ENCODE peak calls at places on chromosomes 3 and 15, in seven cellular contexts. One of them, this sample, is unnamed.
A peak's percentile ranks its signal among the peaks of the same experiment; 100 is the strongest.

GRCh38 chr3:186268616-186269448 is 93.2 kb downstream of the DGKG start:
- DNase-seq in H9: peak; percentile 65
- DNase-seq in fibroblast of lung: peak; percentile 44
- DNase-seq in GM13977: no peak
- DNase-seq in GM12865: peak; percentile 47
- DNase-seq in heart left ventricle: no peak
- DNase-seq in colonic mucosa: no peak
- DNase-seq in this sample: no peak

GRCh38 chr3:131804565-131805133 is 230.2 kb downstream of the CPNE4 start:
- DNase-seq in GM13977: no peak
- DNase-seq in H9: no peak
- DNase-seq in fibroblast of lung: no peak
- DNase-seq in heart left ventricle: no peak
- DNase-seq in colonic mucosa: no peak
- DNase-seq in GM12865: no peak
- DNase-seq in this sample: no peak

GRCh38 chr3:23099021-23099420 is 104.1 kb upstream of the UBE2E2 start:
- DNase-seq in colonic mucosa: no peak
- DNase-seq in H9: no peak
- DNase-seq in heart left ventricle: no peak
- DNase-seq in GM12865: no peak
- DNase-seq in fibroblast of lung: no peak
- DNase-seq in GM13977: no peak
- DNase-seq in this sample: no peak

GRCh38 chr15:42084465-42085235 is 9.7 kb downstream of the PLA2G4D start:
- DNase-seq in H9: peak; percentile 89
- DNase-seq in colonic mucosa: peak; percentile 82
- DNase-seq in GM12865: peak; percentile 59
- DNase-seq in heart left ventricle: peak; percentile 83
- DNase-seq in fibroblast of lung: peak; percentile 43
- DNase-seq in GM13977: peak; percentile 81
- DNase-seq in this sample: peak; percentile 80

GRCh38 chr3:30475038-30475808 is 131.2 kb upstream of the TGFBR2 start:
- DNase-seq in GM12865: peak; percentile 51
- DNase-seq in H9: no peak
- DNase-seq in GM13977: peak; percentile 28
- DNase-seq in fibroblast of lung: no peak
- DNase-seq in colonic mucosa: no peak
- DNase-seq in heart left ventricle: no peak
- DNase-seq in this sample: peak; percentile 13

GRCh38 chr3:186060222-186060621 is 48.7 kb downstream of the ETV5 start:
- DNase-seq in GM13977: peak; percentile 40
- DNase-seq in fibroblast of lung: no peak
- DNase-seq in GM12865: peak; percentile 75
- DNase-seq in colonic mucosa: no peak
- DNase-seq in H9: no peak
- DNase-seq in heart left ventricle: no peak
- DNase-seq in this sample: peak; percentile 20

GRCh38 chr3:117441851-117442250 is 732.3 kb downstream of the TUSC7 start:
- DNase-seq in GM12865: no peak
- DNase-seq in colonic mucosa: no peak
- DNase-seq in GM13977: no peak
- DNase-seq in heart left ventricle: no peak
- DNase-seq in fibroblast of lung: no peak
- DNase-seq in H9: no peak
- DNase-seq in this sample: no peak

GRCh38 chr3:34207826-34208225 is 409.4 kb downstream of the PDCD6IP start:
- DNase-seq in H9: no peak
- DNase-seq in GM13977: no peak
- DNase-seq in fibroblast of lung: no peak
- DNase-seq in heart left ventricle: no peak
- DNase-seq in GM12865: no peak
- DNase-seq in colonic mucosa: no peak
- DNase-seq in this sample: no peak

GRCh38 chr3:189797103-189797850 is 166.1 kb downstream of the TP63 start:
- DNase-seq in GM13977: no peak
- DNase-seq in colonic mucosa: no peak
- DNase-seq in fibroblast of lung: no peak
- DNase-seq in heart left ventricle: no peak
- DNase-seq in H9: no peak
- DNase-seq in GM12865: no peak
- DNase-seq in this sample: no peak

GRCh38 chr3:33441322-33441976 is 1.2 kb upstream of the UBP1 start:
- DNase-seq in GM13977: no peak
- DNase-seq in colonic mucosa: peak; percentile 64
- DNase-seq in fibroblast of lung: no peak
- DNase-seq in H9: no peak
- DNase-seq in GM12865: no peak
- DNase-seq in heart left ventricle: no peak
- DNase-seq in this sample: no peak

GRCh38 chr3:190305406-190305805 is 16.8 kb downstream of the CLDN1 start:
- DNase-seq in colonic mucosa: no peak
- DNase-seq in H9: no peak
- DNase-seq in fibroblast of lung: no peak
- DNase-seq in GM12865: no peak
- DNase-seq in heart left ventricle: no peak
- DNase-seq in GM13977: no peak
- DNase-seq in this sample: no peak

GRCh38 chr3:30619318-30619717 is 12.9 kb downstream of the TGFBR2 start:
- DNase-seq in GM12865: no peak
- DNase-seq in fibroblast of lung: no peak
- DNase-seq in GM13977: no peak
- DNase-seq in heart left ventricle: no peak
- DNase-seq in H9: no peak
- DNase-seq in colonic mucosa: no peak
- DNase-seq in this sample: no peak

GRCh38 chr15:42267286-42267685 is 5.7 kb upstream of the GANC start:
- DNase-seq in fibroblast of lung: peak; percentile 26
- DNase-seq in GM13977: no peak
- DNase-seq in heart left ventricle: no peak
- DNase-seq in colonic mucosa: no peak
- DNase-seq in H9: no peak
- DNase-seq in GM12865: no peak
- DNase-seq in this sample: no peak

GRCh38 chr15:62749036-62749435 is 293.5 kb upstream of the TPM1 start:
- DNase-seq in H9: no peak
- DNase-seq in GM13977: no peak
- DNase-seq in heart left ventricle: no peak
- DNase-seq in colonic mucosa: no peak
- DNase-seq in fibroblast of lung: no peak
- DNase-seq in GM12865: no peak
- DNase-seq in this sample: no peak

GRCh38 chr15:98241032-98241554 is 280.6 kb downstream of the ARRDC4 start:
- DNase-seq in H9: no peak
- DNase-seq in fibroblast of lung: no peak
- DNase-seq in GM12865: no peak
- DNase-seq in heart left ventricle: no peak
- DNase-seq in colonic mucosa: no peak
- DNase-seq in GM13977: no peak
- DNase-seq in this sample: no peak

GRCh38 chr3:32143849-32144757 is 37.7 kb downstream of the GPD1L start:
- DNase-seq in heart left ventricle: no peak
- DNase-seq in fibroblast of lung: peak; percentile 96
- DNase-seq in H9: peak; percentile 58
- DNase-seq in colonic mucosa: peak; percentile 76
- DNase-seq in GM12865: peak; percentile 72
- DNase-seq in GM13977: peak; percentile 58
- DNase-seq in this sample: peak; percentile 58

GRCh38 chr3:31043184-31043819 is 148.8 kb upstream of the GADL1 start:
- DNase-seq in fibroblast of lung: peak; percentile 40
- DNase-seq in colonic mucosa: no peak
- DNase-seq in heart left ventricle: no peak
- DNase-seq in GM12865: no peak
- DNase-seq in H9: no peak
- DNase-seq in GM13977: no peak
- DNase-seq in this sample: no peak

GRCh38 chr15:57521503-57521902 is 70.2 kb upstream of the MYZAP start:
- DNase-seq in colonic mucosa: no peak
- DNase-seq in fibroblast of lung: no peak
- DNase-seq in heart left ventricle: no peak
- DNase-seq in GM13977: no peak
- DNase-seq in GM12865: no peak
- DNase-seq in H9: no peak
- DNase-seq in this sample: no peak

GRCh38 chr15:90887037-90887481 is 2.8 kb downstream of the FES start:
- DNase-seq in colonic mucosa: no peak
- DNase-seq in heart left ventricle: peak; percentile 60
- DNase-seq in H9: no peak
- DNase-seq in GM12865: no peak
- DNase-seq in fibroblast of lung: no peak
- DNase-seq in GM13977: no peak
- DNase-seq in this sample: no peak

GRCh38 chr3:64422192-64422591 is 196.9 kb upstream of the PRICKLE2 start:
- DNase-seq in GM12865: no peak
- DNase-seq in H9: no peak
- DNase-seq in colonic mucosa: no peak
- DNase-seq in GM13977: no peak
- DNase-seq in heart left ventricle: no peak
- DNase-seq in fibroblast of lung: no peak
- DNase-seq in this sample: no peak

GRCh38 chr3:11530153-11530721 is 113.5 kb downstream of the VGLL4 start:
- DNase-seq in GM12865: no peak
- DNase-seq in H9: no peak
- DNase-seq in heart left ventricle: peak; percentile 74
- DNase-seq in fibroblast of lung: peak; percentile 97
- DNase-seq in colonic mucosa: no peak
- DNase-seq in GM13977: no peak
- DNase-seq in this sample: no peak

GRCh38 chr3:113111308-113111707 is 100.0 kb upstream of the BOC start:
- DNase-seq in GM12865: no peak
- DNase-seq in H9: no peak
- DNase-seq in heart left ventricle: no peak
- DNase-seq in fibroblast of lung: no peak
- DNase-seq in colonic mucosa: no peak
- DNase-seq in GM13977: no peak
- DNase-seq in this sample: no peak

GRCh38 chr3:43787330-43787729 is 96.6 kb downstream of the ABHD5 start:
- DNase-seq in H9: peak; percentile 10
- DNase-seq in GM13977: no peak
- DNase-seq in colonic mucosa: no peak
- DNase-seq in fibroblast of lung: no peak
- DNase-seq in GM12865: no peak
- DNase-seq in heart left ventricle: no peak
- DNase-seq in this sample: no peak

GRCh38 chr3:121916189-121916588 is 22.0 kb downstream of the SLC15A2 start:
- DNase-seq in GM13977: no peak
- DNase-seq in colonic mucosa: no peak
- DNase-seq in fibroblast of lung: no peak
- DNase-seq in GM12865: no peak
- DNase-seq in H9: no peak
- DNase-seq in heart left ventricle: no peak
- DNase-seq in this sample: no peak

GRCh38 chr15:84783493-84784251 is 33.5 kb upstream of the ALPK3 start:
- DNase-seq in heart left ventricle: no peak
- DNase-seq in H9: peak; percentile 78
- DNase-seq in GM13977: no peak
- DNase-seq in colonic mucosa: no peak
- DNase-seq in GM12865: no peak
- DNase-seq in fibroblast of lung: no peak
- DNase-seq in this sample: no peak
- TF ChIP-seq CTCF in heart left ventricle: no peak
- TF ChIP-seq CTCF in H9: peak; percentile 65
- TF ChIP-seq CTCF in GM13977: no peak
- TF ChIP-seq CTCF in colonic mucosa: no peak
- TF ChIP-seq CTCF in GM12865: no peak
- TF ChIP-seq CTCF in fibroblast of lung: no peak
- TF ChIP-seq CTCF in this sample: no peak

DNA sequence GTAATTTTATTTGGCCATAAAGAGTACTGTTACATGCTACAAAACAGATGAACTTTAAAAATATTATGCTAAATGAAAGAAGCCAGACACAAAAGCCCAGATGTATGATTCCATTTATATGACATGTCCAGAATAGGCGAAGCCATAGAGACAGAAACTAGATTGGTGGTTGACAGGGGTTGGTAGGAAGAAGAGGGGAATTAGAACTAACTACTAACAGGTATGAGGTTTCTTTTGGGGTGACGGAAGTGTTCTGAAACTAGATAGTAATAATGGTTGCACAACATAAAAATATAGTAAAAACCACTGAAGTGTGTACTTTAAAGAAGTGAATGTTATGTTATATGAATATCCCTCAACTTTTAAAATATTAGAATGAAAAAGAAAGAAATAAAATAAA is 66.1 kb downstream of the GBE1 start:
- DNase-seq in heart left ventricle: no peak
- DNase-seq in fibroblast of lung: no peak
- DNase-seq in colonic mucosa: no peak
- DNase-seq in GM12865: no peak
- DNase-seq in GM13977: no peak
- DNase-seq in H9: no peak
- DNase-seq in this sample: no peak
- TF ChIP-seq CTCF in heart left ventricle: no peak
- TF ChIP-seq CTCF in fibroblast of lung: no peak
- TF ChIP-seq CTCF in colonic mucosa: no peak
- TF ChIP-seq CTCF in GM12865: no peak
- TF ChIP-seq CTCF in GM13977: no peak
- TF ChIP-seq CTCF in H9: no peak
- TF ChIP-seq CTCF in this sample: no peak

GRCh38 chr3:16322189-16322588 is 57.2 kb downstream of the OXNAD1 start:
- DNase-seq in fibroblast of lung: no peak
- DNase-seq in GM13977: no peak
- DNase-seq in H9: no peak
- DNase-seq in colonic mucosa: no peak
- DNase-seq in GM12865: no peak
- DNase-seq in heart left ventricle: no peak
- DNase-seq in this sample: peak; percentile 11
- TF ChIP-seq CTCF in fibroblast of lung: no peak
- TF ChIP-seq CTCF in GM13977: no peak
- TF ChIP-seq CTCF in H9: no peak
- TF ChIP-seq CTCF in colonic mucosa: no peak
- TF ChIP-seq CTCF in GM12865: no peak
- TF ChIP-seq CTCF in heart left ventricle: no peak
- TF ChIP-seq CTCF in this sample: no peak

DNA sequence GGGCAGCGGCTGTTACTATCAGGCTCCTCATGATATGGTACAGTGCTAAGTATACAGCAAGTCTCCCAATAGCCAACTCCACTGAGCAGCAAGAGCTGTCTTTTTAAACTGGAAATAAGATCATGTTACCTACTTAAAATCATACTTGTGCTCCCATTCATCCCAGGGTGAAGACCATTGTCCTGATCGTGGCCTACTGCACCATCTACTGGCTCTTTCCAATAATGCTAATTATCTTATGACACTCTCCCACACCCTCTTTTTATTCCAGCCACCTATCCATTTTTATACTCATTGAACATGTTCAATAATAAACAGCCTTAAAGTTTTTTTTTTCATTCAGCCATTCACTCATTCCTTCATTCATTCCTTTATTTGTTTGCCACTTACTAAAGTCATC is 117.7 kb downstream of the GBE1 start:
- DNase-seq in heart left ventricle: no peak
- DNase-seq in GM12865: peak; percentile 11
- DNase-seq in colonic mucosa: no peak
- DNase-seq in H9: no peak
- DNase-seq in GM13977: no peak
- DNase-seq in fibroblast of lung: peak; percentile 50
- DNase-seq in this sample: no peak
- TF ChIP-seq CTCF in heart left ventricle: peak; percentile 54
- TF ChIP-seq CTCF in GM12865: no peak
- TF ChIP-seq CTCF in colonic mucosa: no peak
- TF ChIP-seq CTCF in H9: peak; percentile 61
- TF ChIP-seq CTCF in GM13977: peak; percentile 38
- TF ChIP-seq CTCF in fibroblast of lung: peak; percentile 31
- TF ChIP-seq CTCF in this sample: no peak

This sample was measured in GM10248.